ENCODE peak calls at places on chromosomes 12 and 14, in five cellular contexts. One of them, this sample, is unnamed.

GRCh38 chr14:20848955-20849570 is 42.1 kb upstream of the RNASE3 start:
- DNase-seq in A549: peak
- DNase-seq in GM23338: no peak
- DNase-seq in mammary epithelial cell: no peak
- DNase-seq in heart left ventricle: no peak
- DNase-seq in this sample: no peak

GRCh38 chr12:95262808-95263207 is 45.2 kb downstream of the VEZT start:
- DNase-seq in A549: no peak
- DNase-seq in GM23338: no peak
- DNase-seq in mammary epithelial cell: peak
- DNase-seq in heart left ventricle: no peak
- DNase-seq in this sample: no peak

GRCh38 chr14:36974985-36975384 is 197.4 kb downstream of the SLC25A21 start:
- DNase-seq in A549: no peak
- DNase-seq in GM23338: no peak
- DNase-seq in mammary epithelial cell: peak
- DNase-seq in heart left ventricle: no peak
- DNase-seq in this sample: no peak

GRCh38 chr14:20782280-20782890 is 1.3 kb downstream of the RNASE6 start:
- DNase-seq in A549: no peak
- DNase-seq in GM23338: peak
- DNase-seq in mammary epithelial cell: no peak
- DNase-seq in heart left ventricle: no peak
- DNase-seq in this sample: no peak

GRCh38 chr14:31505411-31505810 is 17.6 kb upstream of the GPR33 start:
- DNase-seq in A549: no peak
- DNase-seq in GM23338: no peak
- DNase-seq in mammary epithelial cell: no peak
- DNase-seq in heart left ventricle: no peak
- DNase-seq in this sample: no peak

GRCh38 chr14:99234366-99234765 is 37.6 kb downstream of the BCL11B start:
- DNase-seq in A549: no peak
- DNase-seq in GM23338: no peak
- DNase-seq in mammary epithelial cell: no peak
- DNase-seq in heart left ventricle: no peak
- DNase-seq in this sample: no peak

GRCh38 chr12:124617615-124618014 is 50.2 kb upstream of the NCOR2 start:
- DNase-seq in A549: no peak
- DNase-seq in GM23338: no peak
- DNase-seq in mammary epithelial cell: no peak
- DNase-seq in heart left ventricle: peak
- DNase-seq in this sample: no peak

GRCh38 chr14:93731753-93732152 is 56.5 kb downstream of the PRIMA1 start:
- DNase-seq in A549: no peak
- DNase-seq in GM23338: no peak
- DNase-seq in mammary epithelial cell: no peak
- DNase-seq in heart left ventricle: no peak
- DNase-seq in this sample: no peak

GRCh38 chr14:72810201-72810600 is 83.7 kb downstream of the DPF3 start:
- DNase-seq in A549: no peak
- DNase-seq in GM23338: no peak
- DNase-seq in mammary epithelial cell: no peak
- DNase-seq in heart left ventricle: no peak
- DNase-seq in this sample: no peak

GRCh38 chr12:64240781-64241180 is 18.7 kb upstream of the KICS2 start:
- DNase-seq in A549: no peak
- DNase-seq in GM23338: no peak
- DNase-seq in mammary epithelial cell: no peak
- DNase-seq in heart left ventricle: no peak
- DNase-seq in this sample: no peak

GRCh38 chr12:16568873-16569272 is 37.1 kb downstream of the LMO3 start:
- DNase-seq in A549: no peak
- DNase-seq in GM23338: no peak
- DNase-seq in mammary epithelial cell: peak
- DNase-seq in heart left ventricle: no peak
- DNase-seq in this sample: no peak

GRCh38 chr12:116502141-116502725 is 56.9 kb upstream of the MAP1LC3B2 start:
- DNase-seq in A549: no peak
- DNase-seq in GM23338: no peak
- DNase-seq in mammary epithelial cell: no peak
- DNase-seq in heart left ventricle: no peak
- DNase-seq in this sample: no peak

GRCh38 chr12:48997719-48998496 is 1.3 kb downstream of the DDN start:
- DNase-seq in A549: peak
- DNase-seq in GM23338: peak
- DNase-seq in mammary epithelial cell: no peak
- DNase-seq in heart left ventricle: peak
- DNase-seq in this sample: no peak

GRCh38 chr14:91501951-91502930 is 7.9 kb downstream of the PPP4R3A start:
- DNase-seq in A549: no peak
- DNase-seq in GM23338: no peak
- DNase-seq in mammary epithelial cell: no peak
- DNase-seq in heart left ventricle: no peak
- DNase-seq in this sample: no peak

GRCh38 chr14:91501348-91501747 is 8.8 kb downstream of the PPP4R3A start:
- DNase-seq in A549: no peak
- DNase-seq in GM23338: no peak
- DNase-seq in mammary epithelial cell: no peak
- DNase-seq in heart left ventricle: no peak
- DNase-seq in this sample: no peak

GRCh38 chr14:91493169-91493568 is 16.9 kb downstream of the PPP4R3A start:
- DNase-seq in A549: no peak
- DNase-seq in GM23338: no peak
- DNase-seq in mammary epithelial cell: no peak
- DNase-seq in heart left ventricle: no peak
- DNase-seq in this sample: no peak

DNA sequence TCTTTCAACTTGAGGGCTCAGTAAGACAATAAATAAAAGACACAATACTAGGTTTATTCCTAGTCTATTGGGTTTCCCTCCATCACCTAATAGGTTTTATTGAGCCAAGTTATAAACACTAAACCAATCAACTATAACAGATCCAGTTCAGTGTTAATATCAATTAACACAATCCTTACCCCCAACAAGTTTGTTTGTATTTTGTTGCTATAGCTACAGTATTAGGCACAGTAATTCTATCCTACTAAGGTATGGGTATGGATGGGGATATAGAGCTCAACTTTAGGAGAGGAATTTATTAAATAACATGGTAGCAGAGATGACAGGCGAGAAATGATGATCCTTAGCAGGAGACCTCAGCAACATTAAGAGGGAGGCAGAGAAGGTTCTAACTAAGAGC is 13.3 kb downstream of the PPP4R3A start:
- DNase-seq in A549: no peak
- DNase-seq in GM23338: peak
- DNase-seq in mammary epithelial cell: no peak
- DNase-seq in heart left ventricle: no peak
- DNase-seq in this sample: no peak
- H3K4me3 ChIP-seq in A549: no peak
- H3K4me3 ChIP-seq in GM23338: no peak
- H3K4me3 ChIP-seq in mammary epithelial cell: no peak
- H3K4me3 ChIP-seq in heart left ventricle: no peak
- H3K4me3 ChIP-seq in this sample: no peak

GRCh38 chr12:3835914-3836313 is 37.3 kb downstream of the PARP11 start:
- DNase-seq in A549: no peak
- DNase-seq in GM23338: no peak
- DNase-seq in mammary epithelial cell: no peak
- DNase-seq in heart left ventricle: no peak
- DNase-seq in this sample: no peak
- TF ChIP-seq CTCF in A549: no peak
- TF ChIP-seq CTCF in GM23338: no peak
- TF ChIP-seq CTCF in mammary epithelial cell: no peak
- TF ChIP-seq CTCF in heart left ventricle: no peak
- TF ChIP-seq CTCF in this sample: no peak

GRCh38 chr14:91410781-91411536 is 6.7 kb downstream of the CCDC88C start:
- DNase-seq in A549: no peak
- DNase-seq in GM23338: no peak
- DNase-seq in mammary epithelial cell: no peak
- DNase-seq in heart left ventricle: no peak
- DNase-seq in this sample: no peak
- H3K4me3 ChIP-seq in A549: no peak
- H3K4me3 ChIP-seq in GM23338: no peak
- H3K4me3 ChIP-seq in mammary epithelial cell: no peak
- H3K4me3 ChIP-seq in heart left ventricle: no peak
- H3K4me3 ChIP-seq in this sample: peak

DNA sequence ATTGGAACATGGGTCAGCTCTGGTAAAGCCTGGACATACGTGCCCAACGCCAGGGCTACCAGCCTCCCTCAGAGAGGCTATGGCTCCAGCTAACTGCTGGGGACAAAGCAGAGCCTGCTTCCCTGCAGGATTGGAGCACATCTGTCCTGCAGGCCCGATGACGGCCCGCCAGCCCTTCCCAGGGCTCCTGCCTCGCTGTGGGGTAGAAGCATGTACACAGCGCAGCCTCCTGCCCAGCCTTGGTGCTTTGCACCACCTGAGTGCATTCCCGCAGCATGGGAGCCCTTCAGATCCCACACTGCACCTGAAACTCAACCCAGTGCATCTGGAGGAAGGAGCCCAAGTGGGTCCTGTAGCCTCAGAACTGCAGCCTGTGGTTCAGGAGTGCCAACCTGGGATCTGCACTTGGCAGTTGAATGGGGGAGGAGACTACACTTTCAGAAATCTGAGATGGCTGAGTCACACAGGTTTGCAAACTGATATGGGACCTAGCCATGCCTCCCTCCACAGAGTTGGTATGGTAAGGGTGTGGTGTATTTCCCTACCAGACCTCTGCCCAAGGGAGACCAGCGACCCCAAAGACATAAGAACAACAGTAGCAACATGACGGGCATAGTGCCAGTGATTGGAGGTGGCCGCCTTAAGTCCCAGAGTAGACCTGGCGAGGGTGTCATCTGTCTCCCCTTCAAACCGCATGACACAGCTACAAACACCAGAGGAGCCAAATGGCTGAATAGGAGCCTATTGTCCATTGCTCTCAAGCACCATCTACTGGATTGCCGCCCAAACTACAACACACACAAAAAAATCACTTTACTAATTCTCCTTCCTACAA is 273.9 kb upstream of the MIS18BP1 start:
- DNase-seq in A549: peak
- DNase-seq in GM23338: peak
- DNase-seq in mammary epithelial cell: peak
- DNase-seq in heart left ventricle: no peak
- DNase-seq in this sample: peak
- TF ChIP-seq CTCF in A549: peak
- TF ChIP-seq CTCF in GM23338: peak
- TF ChIP-seq CTCF in mammary epithelial cell: peak
- TF ChIP-seq CTCF in heart left ventricle: peak
- TF ChIP-seq CTCF in this sample: peak

GRCh38 chr14:58898655-58899316 is 261.0 kb downstream of the DACT1 start:
- DNase-seq in A549: no peak
- DNase-seq in GM23338: no peak
- DNase-seq in mammary epithelial cell: peak
- DNase-seq in heart left ventricle: no peak
- DNase-seq in this sample: no peak
- H3K4me3 ChIP-seq in A549: no peak
- H3K4me3 ChIP-seq in GM23338: no peak
- H3K4me3 ChIP-seq in mammary epithelial cell: no peak
- H3K4me3 ChIP-seq in heart left ventricle: no peak
- H3K4me3 ChIP-seq in this sample: no peak

GRCh38 chr12:89350661-89351488 is 1.4 kb downstream of the DUSP6 start:
- DNase-seq in A549: no peak
- DNase-seq in GM23338: no peak
- DNase-seq in mammary epithelial cell: peak
- DNase-seq in heart left ventricle: peak
- DNase-seq in this sample: no peak

GRCh38 chr12:89350260-89350659 is 2.0 kb downstream of the DUSP6 start:
- DNase-seq in A549: no peak
- DNase-seq in GM23338: peak
- DNase-seq in mammary epithelial cell: no peak
- DNase-seq in heart left ventricle: no peak
- DNase-seq in this sample: no peak

GRCh38 chr12:89352242-89352491 is 134 bp downstream of the DUSP6 start:
- DNase-seq in A549: no peak
- DNase-seq in GM23338: no peak
- DNase-seq in mammary epithelial cell: no peak
- DNase-seq in heart left ventricle: no peak
- DNase-seq in this sample: no peak

GRCh38 chr12:89352492-89353187 is at the start of gene DUSP6:
- DNase-seq in A549: peak
- DNase-seq in GM23338: peak
- DNase-seq in mammary epithelial cell: peak
- DNase-seq in heart left ventricle: peak
- DNase-seq in this sample: no peak

DNA sequence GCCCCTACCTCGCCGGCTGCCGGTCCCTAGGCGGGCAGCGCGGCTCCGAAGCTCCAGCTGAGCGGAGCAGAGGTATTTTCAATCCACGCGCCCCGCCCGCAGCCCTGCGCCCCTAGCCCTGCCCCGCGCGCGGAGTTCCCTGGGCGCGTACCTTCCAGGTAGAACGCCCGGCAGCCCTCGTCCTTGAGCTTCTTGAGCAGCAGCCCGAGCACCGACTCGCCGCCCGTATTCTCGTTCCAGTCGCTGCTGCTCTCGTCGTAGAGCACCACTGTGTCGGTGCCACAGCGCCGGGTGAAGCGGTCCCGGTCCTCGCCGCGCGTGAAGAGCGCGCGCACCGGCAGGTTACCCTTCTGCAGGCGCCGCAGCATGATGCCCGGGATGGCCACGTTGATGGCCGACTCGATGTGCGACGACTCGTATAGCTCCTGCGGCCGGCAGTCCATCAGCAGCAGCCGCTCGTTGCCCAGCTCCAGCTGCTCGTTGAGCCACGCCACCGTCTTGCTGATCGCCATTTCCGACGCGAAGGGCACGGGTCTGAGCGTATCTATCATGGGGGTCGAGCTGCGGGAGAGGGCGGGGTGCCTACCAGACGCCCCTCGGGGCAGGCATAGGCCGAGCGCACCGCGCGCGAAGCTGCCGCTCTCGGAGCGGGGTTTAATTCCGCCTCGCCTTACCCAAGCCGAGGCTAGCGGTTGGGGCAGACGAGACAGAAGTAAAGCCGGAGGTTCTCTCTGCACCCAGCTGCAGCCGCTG is 636 bp downstream of the DUSP6 start:
- DNase-seq in A549: peak
- DNase-seq in GM23338: no peak
- DNase-seq in mammary epithelial cell: no peak
- DNase-seq in heart left ventricle: peak
- DNase-seq in this sample: no peak
- TF ChIP-seq CTCF in A549: no peak
- TF ChIP-seq CTCF in GM23338: no peak
- TF ChIP-seq CTCF in mammary epithelial cell: no peak
- TF ChIP-seq CTCF in heart left ventricle: no peak
- TF ChIP-seq CTCF in this sample: no peak

This sample was measured in GM12864.